ENCODE peak calls at places on chromosomes 13 and 19, in seven cellular contexts. I is choroid plexus epithelial cell, X is thoracic aorta, V is brain microvascular endothelial cell, J is AG04449, U is dorsolateral prefrontal cortex, W is heart left ventricle. S is an unnamed sample.

GRCh38 chr13:23744315-23744714 is 144.9 kb downstream of the MIPEP start:
- DNase-seq in I (no peak), W (no peak), X (no peak), V (no peak), U (no peak), J (no peak), S (no peak)

GRCh38 chr19:13890136-13890535 is 13.2 kb downstream of the NANOS3 start:
- DNase-seq in I (no peak), V (no peak), J (no peak), W (no peak), U (no peak), X (no peak), S (no peak)

GRCh38 chr19:10604460-10604980 is 17.4 kb upstream of the AP1M2 start:
- DNase-seq in W (peak), V (no peak), I (no peak), J (no peak), X (no peak), U (no peak), S (no peak)

GRCh38 chr19:34960940-34961679 is 2.9 kb downstream of the ZNF792 start:
- DNase-seq in U (no peak), I (no peak), V (no peak), J (no peak), W (no peak), X (no peak), S (no peak)

GRCh38 chr19:14425696-14426138 is 6.6 kb upstream of the DDX39A start:
- DNase-seq in W (no peak), J (no peak), U (no peak), I (peak), V (peak), X (no peak), S (peak)

GRCh38 chr19:44623626-44624025 is 10.3 kb downstream of the IGSF23 start:
- DNase-seq in V (no peak), X (no peak), I (no peak), J (no peak), W (no peak), U (no peak), S (no peak)

GRCh38 chr13:38897521-38897920 is 93.1 kb downstream of the STOML3 start:
- DNase-seq in X (no peak), V (no peak), U (no peak), W (no peak), I (no peak), J (no peak), S (no peak)

GRCh38 chr13:51636349-51636890 is 52.2 kb downstream of the WDFY2 start:
- DNase-seq in J (no peak), V (no peak), X (no peak), U (no peak), W (no peak), I (peak), S (no peak)

GRCh38 chr19:38358071-38358470 is 16.3 kb upstream of the PSMD8 start:
- DNase-seq in I (no peak), U (no peak), J (no peak), W (no peak), X (no peak), V (no peak), S (no peak)

GRCh38 chr13:93655132-93655531 is 428.5 kb downstream of the GPC6 start:
- DNase-seq in V (no peak), W (no peak), U (no peak), J (no peak), I (no peak), X (no peak), S (no peak)

GRCh38 chr13:83563499-83563898 is 318.8 kb downstream of the SLITRK1 start:
- DNase-seq in U (no peak), X (no peak), I (no peak), V (no peak), W (no peak), J (no peak), S (no peak)

GRCh38 chr19:48963371-48964204 is 1.5 kb upstream of the FTL start:
- DNase-seq in U (peak), W (peak), V (no peak), I (peak), J (no peak), X (peak), S (peak)

GRCh38 chr13:44174769-44175425 is 198.7 kb upstream of the SERP2 start:
- DNase-seq in W (no peak), V (peak), I (peak), J (no peak), X (no peak), U (no peak), S (peak)

GRCh38 chr13:27079421-27079958 is 92.1 kb downstream of the USP12 start:
- DNase-seq in U (no peak), I (peak), J (peak), V (peak), X (no peak), W (no peak), S (peak)

GRCh38 chr19:2609389-2610116 is 92.9 kb downstream of the GNG7 start:
- DNase-seq in W (no peak), J (no peak), V (no peak), I (no peak), X (no peak), U (peak), S (no peak)
- TF ChIP-seq CTCF in W (no peak), J (no peak), V (no peak), I (no peak), X (no peak), U (no peak), S (no peak)

GRCh38 chr19:55553217-55554182 is 8.2 kb upstream of the SBK3 start:
- DNase-seq in J (no peak), U (no peak), X (no peak), I (peak), W (no peak), V (no peak), S (no peak)
- H3K4me3 ChIP-seq in J (no peak), U (no peak), X (no peak), I (no peak), W (no peak), V (no peak), S (no peak)

GRCh38 chr13:88005188-88005587 is 334.0 kb downstream of the SLITRK5 start:
- DNase-seq in J (no peak), W (no peak), V (no peak), I (peak), X (no peak), U (no peak), S (no peak)
- TF ChIP-seq CTCF in J (no peak), W (no peak), V (peak), I (peak), X (no peak), U (no peak), S (no peak)

GRCh38 chr19:3343619-3344502 is 22.5 kb upstream of the NFIC start:
- DNase-seq in I (peak), V (peak), J (no peak), W (peak), X (peak), U (peak), S (peak)
- H3K4me3 ChIP-seq in I (no peak), V (no peak), J (no peak), W (no peak), X (peak), U (peak), S (no peak)

DNA sequence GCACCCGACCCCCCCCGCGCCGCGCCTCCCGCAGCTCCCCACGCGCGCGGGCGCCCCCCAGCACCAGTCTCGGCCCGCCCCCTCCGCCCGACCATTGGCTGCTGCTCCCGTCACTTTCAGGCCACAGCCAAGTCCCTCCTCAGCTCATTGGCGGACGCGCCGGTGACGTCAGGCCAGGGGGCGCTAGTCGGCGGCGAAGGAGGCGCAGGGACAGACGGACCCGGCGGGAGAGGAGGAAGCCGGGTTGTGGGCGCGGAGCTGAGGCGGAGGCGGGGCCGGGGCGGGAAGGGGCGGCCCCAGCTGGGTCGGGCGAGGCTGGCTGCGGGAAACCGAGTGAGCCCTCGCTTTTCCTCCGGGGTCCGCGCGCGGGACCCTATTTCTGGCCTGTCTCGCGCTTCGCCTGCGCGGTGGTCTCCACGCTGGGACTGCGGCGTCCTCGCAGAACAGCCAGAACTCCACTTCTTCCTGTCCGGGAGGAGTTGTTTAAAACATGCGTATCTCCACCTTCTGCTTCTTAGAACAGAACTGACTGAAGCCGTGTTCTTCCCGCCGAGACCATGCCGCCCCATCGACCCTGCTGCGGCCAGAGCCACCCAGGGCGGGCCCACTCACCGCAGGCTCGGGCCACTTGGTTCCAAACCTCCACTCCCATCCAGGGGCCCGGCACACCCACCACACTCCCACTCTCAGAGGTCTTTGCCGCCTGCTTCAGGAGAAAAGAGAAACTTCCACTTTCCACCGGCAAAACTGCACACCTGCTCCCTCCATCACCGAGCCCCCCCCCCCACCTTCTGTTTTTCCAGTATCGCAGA is 459 bp upstream of the TMTC4 start:
- DNase-seq in I (peak), U (peak), V (peak), W (peak), X (peak), J (peak), S (peak)
- TF ChIP-seq CTCF in I (peak), U (peak), V (peak), W (peak), X (peak), J (peak), S (peak)

DNA sequence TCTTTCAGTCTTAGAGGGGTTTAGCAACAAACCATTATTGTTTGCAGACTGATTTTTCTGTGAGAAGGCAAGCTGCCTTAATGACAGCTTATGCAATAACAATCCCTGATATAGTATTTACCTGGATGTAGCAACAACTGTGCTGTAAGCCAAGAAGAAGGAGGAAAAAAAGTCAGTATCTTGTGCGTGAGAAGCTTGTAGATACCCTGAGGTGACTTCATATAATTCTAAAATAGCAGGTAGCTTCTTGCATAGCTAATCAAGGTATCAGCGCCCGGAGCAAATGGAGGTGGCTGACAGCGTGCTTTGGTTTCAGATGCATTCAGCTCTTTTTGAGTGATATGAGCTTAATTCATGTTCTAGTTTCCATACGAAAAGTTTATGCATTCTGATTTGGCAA is 309.8 kb downstream of the KLF5 start:
- DNase-seq in X (no peak), U (no peak), I (no peak), W (no peak), V (no peak), J (no peak), S (no peak)
- H3K4me3 ChIP-seq in X (no peak), U (no peak), I (no peak), W (no peak), V (no peak), J (no peak), S (no peak)

GRCh38 chr19:17079710-17080440 is 4.3 kb downstream of the MYO9B start:
- DNase-seq in J (peak), U (peak), V (peak), W (peak), I (peak), X (peak), S (peak)
- TF ChIP-seq CTCF in J (peak), U (peak), V (peak), W (peak), I (peak), X (peak), S (peak)

GRCh38 chr13:112731667-112732616 is 42.1 kb downstream of the ATP11A start:
- DNase-seq in V (no peak), X (no peak), W (no peak), U (no peak), I (no peak), J (no peak), S (no peak)
- H3K4me3 ChIP-seq in V (no peak), X (no peak), W (no peak), U (no peak), I (no peak), J (no peak), S (no peak)

GRCh38 chr19:40312533-40312932 is 27.4 kb upstream of the AKT2 start:
- DNase-seq in J (no peak), W (no peak), V (no peak), I (no peak), U (peak), X (no peak), S (no peak)
- TF ChIP-seq CTCF in J (no peak), W (no peak), V (no peak), I (no peak), U (no peak), X (no peak), S (no peak)

DNA sequence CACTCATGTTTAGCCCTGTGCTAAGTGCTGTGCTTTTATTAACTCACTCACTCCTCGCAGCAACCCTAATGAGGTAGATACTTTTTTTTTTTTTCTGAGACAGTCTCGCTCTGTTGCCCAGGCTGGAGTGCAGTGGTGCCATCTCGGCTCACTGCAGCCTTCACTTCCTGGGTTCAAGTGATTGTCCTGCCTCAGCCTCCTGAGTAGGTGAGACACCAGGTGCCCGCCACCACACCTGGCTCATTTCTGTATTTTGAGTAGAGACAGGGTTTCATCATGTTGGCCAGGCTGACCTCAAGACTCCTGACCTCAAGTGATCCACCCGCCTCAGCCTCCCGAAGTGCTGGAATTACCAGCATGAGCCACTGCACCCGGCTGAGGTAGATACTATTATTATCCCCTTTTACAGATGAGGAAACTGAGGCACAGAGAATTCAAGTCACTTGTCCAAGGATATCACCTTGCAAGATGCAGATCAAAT is 2.5 kb downstream of the ITPKC start:
- DNase-seq in V (no peak), I (no peak), W (no peak), X (no peak), U (no peak), J (no peak), S (no peak)
- H3K4me3 ChIP-seq in V (peak), I (peak), W (peak), X (peak), U (peak), J (peak), S (peak)

S was measured in fibroblast of pulmonary artery.